ENCODE peak calls at places on chromosomes 11 and 22, in seven cellular contexts. One of them, this sample, is unnamed.

GRCh38 chr11:12112150-12112520 is 1.7 kb downstream of the MICAL2 start:
- DNase-seq in heart right ventricle: no peak
- DNase-seq in fibroblast of lung: no peak
- DNase-seq in CD4-positive, alpha-beta T cell: no peak
- DNase-seq in HFFc6: no peak
- DNase-seq in ovary: no peak
- DNase-seq in epithelial cell of proximal tubule: no peak
- DNase-seq in this sample: no peak

GRCh38 chr22:27987557-27987956 is 68.5 kb upstream of the PITPNB start:
- DNase-seq in heart right ventricle: no peak
- DNase-seq in fibroblast of lung: peak
- DNase-seq in CD4-positive, alpha-beta T cell: no peak
- DNase-seq in HFFc6: peak
- DNase-seq in ovary: peak
- DNase-seq in epithelial cell of proximal tubule: no peak
- DNase-seq in this sample: no peak

GRCh38 chr11:105937331-105937730 is 84.7 kb downstream of the MSANTD4 start:
- DNase-seq in heart right ventricle: no peak
- DNase-seq in fibroblast of lung: peak
- DNase-seq in CD4-positive, alpha-beta T cell: no peak
- DNase-seq in HFFc6: peak
- DNase-seq in ovary: no peak
- DNase-seq in epithelial cell of proximal tubule: peak
- DNase-seq in this sample: no peak

GRCh38 chr11:108890482-108891092 is 225.7 kb downstream of the DDX10 start:
- DNase-seq in heart right ventricle: no peak
- DNase-seq in fibroblast of lung: no peak
- DNase-seq in CD4-positive, alpha-beta T cell: no peak
- DNase-seq in HFFc6: no peak
- DNase-seq in ovary: no peak
- DNase-seq in epithelial cell of proximal tubule: no peak
- DNase-seq in this sample: no peak

GRCh38 chr22:44605486-44605885 is 96.5 kb upstream of the PRR5 start:
- DNase-seq in heart right ventricle: no peak
- DNase-seq in fibroblast of lung: no peak
- DNase-seq in CD4-positive, alpha-beta T cell: no peak
- DNase-seq in HFFc6: no peak
- DNase-seq in ovary: no peak
- DNase-seq in epithelial cell of proximal tubule: no peak
- DNase-seq in this sample: no peak

GRCh38 chr11:47149781-47150180 is 26.9 kb downstream of the ARFGAP2 start:
- DNase-seq in heart right ventricle: no peak
- DNase-seq in fibroblast of lung: no peak
- DNase-seq in CD4-positive, alpha-beta T cell: no peak
- DNase-seq in HFFc6: no peak
- DNase-seq in ovary: no peak
- DNase-seq in epithelial cell of proximal tubule: no peak
- DNase-seq in this sample: no peak

GRCh38 chr22:48581821-48582469 is 1245.7 kb downstream of the BRD1 start:
- DNase-seq in heart right ventricle: no peak
- DNase-seq in fibroblast of lung: no peak
- DNase-seq in CD4-positive, alpha-beta T cell: no peak
- DNase-seq in HFFc6: no peak
- DNase-seq in ovary: no peak
- DNase-seq in epithelial cell of proximal tubule: no peak
- DNase-seq in this sample: no peak

GRCh38 chr11:65793625-65794400 is 7.0 kb downstream of the OVOL1 start:
- DNase-seq in heart right ventricle: no peak
- DNase-seq in fibroblast of lung: no peak
- DNase-seq in CD4-positive, alpha-beta T cell: no peak
- DNase-seq in HFFc6: no peak
- DNase-seq in ovary: no peak
- DNase-seq in epithelial cell of proximal tubule: no peak
- DNase-seq in this sample: no peak

GRCh38 chr11:90134420-90135003 is at the start of gene NAALAD2:
- DNase-seq in heart right ventricle: peak
- DNase-seq in fibroblast of lung: peak
- DNase-seq in CD4-positive, alpha-beta T cell: no peak
- DNase-seq in HFFc6: no peak
- DNase-seq in ovary: peak
- DNase-seq in epithelial cell of proximal tubule: no peak
- DNase-seq in this sample: peak

GRCh38 chr22:29765905-29766631 is 739 bp downstream of the ZMAT5 start:
- DNase-seq in heart right ventricle: no peak
- DNase-seq in fibroblast of lung: no peak
- DNase-seq in CD4-positive, alpha-beta T cell: no peak
- DNase-seq in HFFc6: no peak
- DNase-seq in ovary: no peak
- DNase-seq in epithelial cell of proximal tubule: no peak
- DNase-seq in this sample: peak

GRCh38 chr11:91866642-91867041 is 358.0 kb upstream of the FAT3 start:
- DNase-seq in heart right ventricle: no peak
- DNase-seq in fibroblast of lung: no peak
- DNase-seq in CD4-positive, alpha-beta T cell: no peak
- DNase-seq in HFFc6: no peak
- DNase-seq in ovary: no peak
- DNase-seq in epithelial cell of proximal tubule: no peak
- DNase-seq in this sample: no peak

GRCh38 chr11:73249858-73250773 is 22.0 kb upstream of the P2RY6 start:
- DNase-seq in heart right ventricle: no peak
- DNase-seq in fibroblast of lung: no peak
- DNase-seq in CD4-positive, alpha-beta T cell: no peak
- DNase-seq in HFFc6: no peak
- DNase-seq in ovary: no peak
- DNase-seq in epithelial cell of proximal tubule: peak
- DNase-seq in this sample: no peak

GRCh38 chr11:10607462-10607861 is 39.0 kb upstream of the LYVE1 start:
- DNase-seq in heart right ventricle: no peak
- DNase-seq in fibroblast of lung: no peak
- DNase-seq in CD4-positive, alpha-beta T cell: no peak
- DNase-seq in HFFc6: no peak
- DNase-seq in ovary: no peak
- DNase-seq in epithelial cell of proximal tubule: no peak
- DNase-seq in this sample: no peak

GRCh38 chr11:44780940-44781631 is 54.3 kb downstream of the TSPAN18 start:
- DNase-seq in heart right ventricle: peak
- DNase-seq in fibroblast of lung: peak
- DNase-seq in CD4-positive, alpha-beta T cell: no peak
- DNase-seq in HFFc6: no peak
- DNase-seq in ovary: no peak
- DNase-seq in epithelial cell of proximal tubule: no peak
- DNase-seq in this sample: no peak

GRCh38 chr11:65559951-65560537 is 1.9 kb upstream of the LTBP3 start:
- DNase-seq in heart right ventricle: no peak
- DNase-seq in fibroblast of lung: peak
- DNase-seq in CD4-positive, alpha-beta T cell: no peak
- DNase-seq in HFFc6: peak
- DNase-seq in ovary: no peak
- DNase-seq in epithelial cell of proximal tubule: no peak
- DNase-seq in this sample: no peak

GRCh38 chr11:34552270-34552669 is 38.7 kb upstream of the ELF5 start:
- DNase-seq in heart right ventricle: no peak
- DNase-seq in fibroblast of lung: no peak
- DNase-seq in CD4-positive, alpha-beta T cell: no peak
- DNase-seq in HFFc6: no peak
- DNase-seq in ovary: no peak
- DNase-seq in epithelial cell of proximal tubule: no peak
- DNase-seq in this sample: no peak

GRCh38 chr11:14967581-14968214 is 4.5 kb downstream of the CALCA start:
- DNase-seq in heart right ventricle: no peak
- DNase-seq in fibroblast of lung: no peak
- DNase-seq in CD4-positive, alpha-beta T cell: no peak
- DNase-seq in HFFc6: no peak
- DNase-seq in ovary: no peak
- DNase-seq in epithelial cell of proximal tubule: no peak
- DNase-seq in this sample: no peak

GRCh38 chr22:29302681-29303465 is 3.6 kb upstream of the GAS2L1 start:
- DNase-seq in heart right ventricle: no peak
- DNase-seq in fibroblast of lung: no peak
- DNase-seq in CD4-positive, alpha-beta T cell: no peak
- DNase-seq in HFFc6: no peak
- DNase-seq in ovary: no peak
- DNase-seq in epithelial cell of proximal tubule: no peak
- DNase-seq in this sample: no peak

GRCh38 chr22:46001426-46002106 is 24.6 kb upstream of the WNT7B start:
- DNase-seq in heart right ventricle: no peak
- DNase-seq in fibroblast of lung: no peak
- DNase-seq in CD4-positive, alpha-beta T cell: no peak
- DNase-seq in HFFc6: no peak
- DNase-seq in ovary: no peak
- DNase-seq in epithelial cell of proximal tubule: no peak
- DNase-seq in this sample: no peak

GRCh38 chr22:46003271-46004091 is 26.5 kb upstream of the WNT7B start:
- DNase-seq in heart right ventricle: no peak
- DNase-seq in fibroblast of lung: no peak
- DNase-seq in CD4-positive, alpha-beta T cell: no peak
- DNase-seq in HFFc6: no peak
- DNase-seq in ovary: no peak
- DNase-seq in epithelial cell of proximal tubule: no peak
- DNase-seq in this sample: no peak

GRCh38 chr22:46002757-46003270 is 25.9 kb upstream of the WNT7B start:
- DNase-seq in heart right ventricle: no peak
- DNase-seq in fibroblast of lung: peak
- DNase-seq in CD4-positive, alpha-beta T cell: no peak
- DNase-seq in HFFc6: peak
- DNase-seq in ovary: no peak
- DNase-seq in epithelial cell of proximal tubule: no peak
- DNase-seq in this sample: no peak

GRCh38 chr22:46006379-46007002 is 29.5 kb upstream of the WNT7B start:
- DNase-seq in heart right ventricle: peak
- DNase-seq in fibroblast of lung: peak
- DNase-seq in CD4-positive, alpha-beta T cell: peak
- DNase-seq in HFFc6: peak
- DNase-seq in ovary: peak
- DNase-seq in epithelial cell of proximal tubule: peak
- DNase-seq in this sample: peak

DNA sequence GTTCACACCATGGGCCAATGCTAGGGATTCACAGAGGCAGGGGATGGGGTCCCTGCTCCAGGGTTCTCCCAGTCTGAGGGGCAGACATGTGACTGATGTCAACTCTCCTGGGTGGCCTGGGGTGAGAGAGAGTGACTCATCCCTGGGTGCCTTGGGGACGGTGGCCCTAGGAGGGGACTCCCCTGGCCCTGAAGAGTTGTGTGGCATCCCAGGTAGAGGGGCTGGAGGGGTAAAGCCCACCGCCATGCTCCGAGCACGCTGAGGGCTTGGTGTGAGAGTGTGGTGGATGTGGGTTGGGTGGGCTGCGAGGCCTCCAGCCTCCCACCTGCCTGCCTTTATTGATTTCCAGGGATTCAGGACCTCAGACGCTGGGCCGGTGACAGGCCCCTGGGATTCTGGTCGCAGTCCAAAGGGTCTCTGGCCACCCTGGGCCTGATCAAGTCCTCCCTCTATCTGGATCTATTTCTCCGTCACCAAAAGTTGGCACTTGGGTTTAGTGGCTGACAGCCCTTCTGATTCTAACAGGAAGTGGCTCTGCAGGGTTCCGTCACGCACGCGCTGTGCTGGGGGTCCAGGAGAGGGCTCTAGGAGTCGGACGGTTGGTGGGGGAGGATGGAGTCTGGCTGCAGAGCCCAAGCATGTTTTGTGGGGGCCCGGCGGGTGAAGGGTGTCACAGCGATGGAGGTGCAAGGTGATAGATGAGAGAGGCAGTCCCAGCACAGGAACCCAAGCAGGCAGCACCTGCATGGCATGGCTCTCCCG is 27.3 kb upstream of the WNT7B start:
- DNase-seq in heart right ventricle: no peak
- DNase-seq in fibroblast of lung: no peak
- DNase-seq in CD4-positive, alpha-beta T cell: no peak
- DNase-seq in HFFc6: no peak
- DNase-seq in ovary: no peak
- DNase-seq in epithelial cell of proximal tubule: no peak
- DNase-seq in this sample: no peak
- TF ChIP-seq CTCF in heart right ventricle: no peak
- TF ChIP-seq CTCF in fibroblast of lung: no peak
- TF ChIP-seq CTCF in CD4-positive, alpha-beta T cell: no peak
- TF ChIP-seq CTCF in HFFc6: no peak
- TF ChIP-seq CTCF in ovary: no peak
- TF ChIP-seq CTCF in epithelial cell of proximal tubule: no peak
- TF ChIP-seq CTCF in this sample: no peak

DNA sequence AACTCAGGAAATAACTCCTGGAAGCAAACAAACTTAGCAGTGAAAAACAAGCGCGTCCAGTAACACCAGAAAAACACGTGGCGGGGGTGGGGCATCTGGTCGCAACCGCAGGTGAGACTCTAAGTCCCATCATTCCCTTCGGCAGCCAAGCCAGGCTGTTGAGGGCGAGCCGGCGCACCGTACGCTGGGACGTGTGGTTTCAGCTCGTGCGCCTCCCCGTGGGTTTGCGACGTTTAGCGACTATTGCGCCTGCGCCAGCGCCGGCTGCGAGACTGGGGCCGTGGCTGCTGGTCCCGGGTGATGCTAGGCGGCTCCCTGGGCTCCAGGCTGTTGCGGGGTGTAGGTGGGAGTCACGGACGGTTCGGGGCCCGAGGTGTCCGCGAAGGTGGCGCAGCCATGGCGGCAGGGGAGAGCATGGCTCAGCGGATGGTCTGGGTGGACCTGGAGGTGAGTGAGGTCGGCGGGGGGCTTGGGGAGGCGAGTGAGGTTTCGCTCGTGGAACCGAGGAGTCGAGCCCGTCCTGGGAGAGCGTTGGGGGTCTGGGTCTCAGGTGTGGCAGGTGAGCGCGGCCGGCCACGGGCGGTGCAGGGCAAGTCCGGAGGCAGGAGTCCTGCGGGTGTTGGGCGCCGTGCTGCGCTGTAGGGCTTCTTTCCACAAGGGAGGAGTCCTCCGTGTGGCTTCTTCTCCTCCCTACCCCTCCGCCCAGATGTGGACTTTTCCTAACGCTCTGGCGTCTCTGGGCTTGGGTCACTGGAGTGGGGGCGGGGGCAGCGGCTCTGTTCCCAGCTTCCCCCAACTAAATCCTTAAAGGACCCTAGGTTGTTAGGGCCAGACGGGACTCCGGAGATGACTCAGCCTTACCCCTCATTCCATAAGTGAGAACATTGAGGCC is at the start of gene REXO2:
- DNase-seq in heart right ventricle: peak
- DNase-seq in fibroblast of lung: peak
- DNase-seq in CD4-positive, alpha-beta T cell: peak
- DNase-seq in HFFc6: peak
- DNase-seq in ovary: peak
- DNase-seq in epithelial cell of proximal tubule: peak
- DNase-seq in this sample: peak
- TF ChIP-seq CTCF in heart right ventricle: peak
- TF ChIP-seq CTCF in fibroblast of lung: peak
- TF ChIP-seq CTCF in CD4-positive, alpha-beta T cell: peak
- TF ChIP-seq CTCF in HFFc6: peak
- TF ChIP-seq CTCF in ovary: no peak
- TF ChIP-seq CTCF in epithelial cell of proximal tubule: peak
- TF ChIP-seq CTCF in this sample: peak

GRCh38 chr11:129989437-129989836 is 13.2 kb downstream of the PRDM10 start:
- DNase-seq in heart right ventricle: no peak
- DNase-seq in fibroblast of lung: no peak
- DNase-seq in CD4-positive, alpha-beta T cell: no peak
- DNase-seq in HFFc6: no peak
- DNase-seq in ovary: no peak
- DNase-seq in epithelial cell of proximal tubule: no peak
- DNase-seq in this sample: no peak
- TF ChIP-seq CTCF in heart right ventricle: no peak
- TF ChIP-seq CTCF in fibroblast of lung: no peak
- TF ChIP-seq CTCF in CD4-positive, alpha-beta T cell: no peak
- TF ChIP-seq CTCF in HFFc6: no peak
- TF ChIP-seq CTCF in ovary: no peak
- TF ChIP-seq CTCF in epithelial cell of proximal tubule: no peak
- TF ChIP-seq CTCF in this sample: no peak

GRCh38 chr11:26994579-26995210 is 783 bp downstream of the FIBIN start:
- DNase-seq in heart right ventricle: peak
- DNase-seq in fibroblast of lung: no peak
- DNase-seq in CD4-positive, alpha-beta T cell: no peak
- DNase-seq in HFFc6: no peak
- DNase-seq in ovary: peak
- DNase-seq in epithelial cell of proximal tubule: no peak
- DNase-seq in this sample: no peak
- TF ChIP-seq CTCF in heart right ventricle: no peak
- TF ChIP-seq CTCF in fibroblast of lung: no peak
- TF ChIP-seq CTCF in CD4-positive, alpha-beta T cell: no peak
- TF ChIP-seq CTCF in HFFc6: no peak
- TF ChIP-seq CTCF in ovary: no peak
- TF ChIP-seq CTCF in epithelial cell of proximal tubule: no peak
- TF ChIP-seq CTCF in this sample: no peak